ENCODE peak calls at places on chromosomes 4 and X, in six cellular contexts. One of them, this sample, is unnamed.

GRCh38 chr4:48315728-48316630 is 25.4 kb upstream of the SLAIN2 start:
- DNase-seq in EL: peak
- DNase-seq in iris pigment epithelial cell: peak
- DNase-seq in posterior vena cava: no peak
- DNase-seq in stimulated activated CD4-positive, alpha-beta T cell treated with anti-CD3 and anti-CD28 coated beads, Interleukin-12 subunit alpha, Interleukin-12 subunit beta, amount 100 ng/mL, for 48 hours: no peak
- DNase-seq in posterior cingulate gyrus: no peak
- DNase-seq in this sample: peak

GRCh38 chrX:118603981-118604380 is 108.4 kb downstream of the DOCK11 start:
- DNase-seq in EL: peak
- DNase-seq in iris pigment epithelial cell: peak
- DNase-seq in posterior vena cava: no peak
- DNase-seq in stimulated activated CD4-positive, alpha-beta T cell treated with anti-CD3 and anti-CD28 coated beads, Interleukin-12 subunit alpha, Interleukin-12 subunit beta, amount 100 ng/mL, for 48 hours: peak
- DNase-seq in posterior cingulate gyrus: peak
- DNase-seq in this sample: peak

GRCh38 chr4:46889410-46889809 is 19.6 kb downstream of the COX7B2 start:
- DNase-seq in EL: no peak
- DNase-seq in iris pigment epithelial cell: no peak
- DNase-seq in posterior vena cava: no peak
- DNase-seq in stimulated activated CD4-positive, alpha-beta T cell treated with anti-CD3 and anti-CD28 coated beads, Interleukin-12 subunit alpha, Interleukin-12 subunit beta, amount 100 ng/mL, for 48 hours: no peak
- DNase-seq in posterior cingulate gyrus: no peak
- DNase-seq in this sample: no peak

GRCh38 chr4:24322517-24322916 is 261.8 kb downstream of the DHX15 start:
- DNase-seq in EL: no peak
- DNase-seq in iris pigment epithelial cell: no peak
- DNase-seq in posterior vena cava: no peak
- DNase-seq in stimulated activated CD4-positive, alpha-beta T cell treated with anti-CD3 and anti-CD28 coated beads, Interleukin-12 subunit alpha, Interleukin-12 subunit beta, amount 100 ng/mL, for 48 hours: no peak
- DNase-seq in posterior cingulate gyrus: peak
- DNase-seq in this sample: peak

GRCh38 chr4:2058264-2059033 is 678 bp upstream of the NAT8L start:
- DNase-seq in EL: no peak
- DNase-seq in iris pigment epithelial cell: no peak
- DNase-seq in posterior vena cava: peak
- DNase-seq in stimulated activated CD4-positive, alpha-beta T cell treated with anti-CD3 and anti-CD28 coated beads, Interleukin-12 subunit alpha, Interleukin-12 subunit beta, amount 100 ng/mL, for 48 hours: no peak
- DNase-seq in posterior cingulate gyrus: no peak
- DNase-seq in this sample: peak

GRCh38 chr4:99636422-99636821 is 21.2 kb downstream of the C4orf54 start:
- DNase-seq in EL: no peak
- DNase-seq in iris pigment epithelial cell: no peak
- DNase-seq in posterior vena cava: no peak
- DNase-seq in stimulated activated CD4-positive, alpha-beta T cell treated with anti-CD3 and anti-CD28 coated beads, Interleukin-12 subunit alpha, Interleukin-12 subunit beta, amount 100 ng/mL, for 48 hours: no peak
- DNase-seq in posterior cingulate gyrus: no peak
- DNase-seq in this sample: no peak

GRCh38 chr4:187887886-187888285 is 107.7 kb upstream of the ZFP42 start:
- DNase-seq in EL: no peak
- DNase-seq in iris pigment epithelial cell: no peak
- DNase-seq in posterior vena cava: no peak
- DNase-seq in stimulated activated CD4-positive, alpha-beta T cell treated with anti-CD3 and anti-CD28 coated beads, Interleukin-12 subunit alpha, Interleukin-12 subunit beta, amount 100 ng/mL, for 48 hours: no peak
- DNase-seq in posterior cingulate gyrus: no peak
- DNase-seq in this sample: no peak

GRCh38 chr4:102174800-102175199 is 170.5 kb downstream of the SLC39A8 start:
- DNase-seq in EL: peak
- DNase-seq in iris pigment epithelial cell: peak
- DNase-seq in posterior vena cava: no peak
- DNase-seq in stimulated activated CD4-positive, alpha-beta T cell treated with anti-CD3 and anti-CD28 coated beads, Interleukin-12 subunit alpha, Interleukin-12 subunit beta, amount 100 ng/mL, for 48 hours: no peak
- DNase-seq in posterior cingulate gyrus: no peak
- DNase-seq in this sample: peak

GRCh38 chrX:46626566-46626965 is 53.0 kb downstream of the CHST7 start:
- DNase-seq in EL: no peak
- DNase-seq in iris pigment epithelial cell: peak
- DNase-seq in posterior vena cava: no peak
- DNase-seq in stimulated activated CD4-positive, alpha-beta T cell treated with anti-CD3 and anti-CD28 coated beads, Interleukin-12 subunit alpha, Interleukin-12 subunit beta, amount 100 ng/mL, for 48 hours: peak
- DNase-seq in posterior cingulate gyrus: no peak
- DNase-seq in this sample: no peak

GRCh38 chrX:16643160-16643559 is 6.8 kb upstream of the S100G start:
- DNase-seq in EL: peak
- DNase-seq in iris pigment epithelial cell: peak
- DNase-seq in posterior vena cava: no peak
- DNase-seq in stimulated activated CD4-positive, alpha-beta T cell treated with anti-CD3 and anti-CD28 coated beads, Interleukin-12 subunit alpha, Interleukin-12 subunit beta, amount 100 ng/mL, for 48 hours: no peak
- DNase-seq in posterior cingulate gyrus: no peak
- DNase-seq in this sample: peak